ENCODE peak calls at places on chromosome 7, in six cellular contexts. X, R, P, A, O and S are unnamed samples.
A peak's percentile ranks its signal among the peaks of the same experiment; 100 is the strongest.

GRCh38 chr7:38374507-38374906 is 101.1 kb upstream of the TARP start:
- DNase-seq in X (no peak), R (no peak), P (peak; percentile 34), A (no peak), O (peak; percentile 38), S (peak; percentile 41)

GRCh38 chr7:77360104-77360503 is 56.0 kb downstream of the GSAP start:
- DNase-seq in X (no peak), R (no peak), P (no peak), A (no peak), O (no peak), S (no peak)

GRCh38 chr7:101594790-101595189 is 34.3 kb downstream of the MYL10 start:
- DNase-seq in X (peak; percentile 10), R (no peak), P (no peak), A (no peak), O (no peak), S (no peak)

GRCh38 chr7:17520941-17521340 is 222.5 kb downstream of the AHR start:
- DNase-seq in X (no peak), R (no peak), P (peak; percentile 49), A (no peak), O (no peak), S (no peak)

GRCh38 chr7:7454000-7454399 is 81.7 kb downstream of the COL28A1 start:
- DNase-seq in X (no peak), R (no peak), P (no peak), A (no peak), O (no peak), S (no peak)

GRCh38 chr7:155769701-155770100 is 42.6 kb downstream of the SHH start:
- DNase-seq in X (no peak), R (no peak), P (no peak), A (no peak), O (peak; percentile 46), S (no peak)

GRCh38 chr7:41418337-41418736 is 284.6 kb downstream of the INHBA start:
- DNase-seq in X (no peak), R (no peak), P (no peak), A (no peak), O (no peak), S (no peak)

GRCh38 chr7:620052-620451 is 100.4 kb upstream of the PDGFA start:
- DNase-seq in X (no peak), R (no peak), P (peak; percentile 88), A (no peak), O (peak; percentile 84), S (peak; percentile 29)

GRCh38 chr7:15015545-15016314 is 113.2 kb upstream of the DGKB start:
- DNase-seq in X (peak; percentile 86), R (peak; percentile 62), P (peak; percentile 49), A (peak; percentile 63), O (peak; percentile 71), S (peak; percentile 96)

GRCh38 chr7:15130666-15131541 is 228.4 kb upstream of the DGKB start:
- DNase-seq in X (no peak), R (no peak), P (peak; percentile 58), A (no peak), O (peak; percentile 62), S (no peak)

GRCh38 chr7:25069900-25070443 is 55.1 kb downstream of the CYCS start:
- DNase-seq in X (peak; percentile 59), R (peak; percentile 65), P (peak; percentile 88), A (no peak), O (peak; percentile 81), S (peak; percentile 84)

GRCh38 chr7:114084381-114085312 is 165.8 kb upstream of the PPP1R3A start:
- DNase-seq in X (peak; percentile 50), R (peak; percentile 49), P (no peak), A (no peak), O (peak; percentile 30), S (peak; percentile 69)

GRCh38 chr7:76262683-76263402 is 39.6 kb upstream of the HSPB1 start:
- DNase-seq in X (peak; percentile 84), R (peak; percentile 62), P (peak; percentile 60), A (peak; percentile 69), O (peak; percentile 69), S (peak; percentile 85)

GRCh38 chr7:140242057-140243031 is 65.6 kb upstream of the KDM7A start:
- DNase-seq in X (no peak), R (no peak), P (no peak), A (no peak), O (no peak), S (peak; percentile 93)

GRCh38 chr7:106484562-106484961 is 176.4 kb downstream of the CCDC71L start:
- DNase-seq in X (no peak), R (no peak), P (peak; percentile 23), A (no peak), O (peak; percentile 79), S (no peak)

GRCh38 chr7:151213826-151214225 is 3.5 kb upstream of the H2BK1 start:
- DNase-seq in X (no peak), R (no peak), P (no peak), A (no peak), O (no peak), S (no peak)

GRCh38 chr7:45177801-45178200 is 20.2 kb downstream of the RAMP3 start:
- DNase-seq in X (no peak), R (no peak), P (no peak), A (no peak), O (no peak), S (no peak)

GRCh38 chr7:97064972-97065587 is 40.4 kb upstream of the DLX5 start:
- DNase-seq in X (no peak), R (peak; percentile 54), P (peak; percentile 58), A (no peak), O (peak; percentile 48), S (peak; percentile 64)

GRCh38 chr7:139038691-139039090 is 2.8 kb upstream of the ZC3HAV1L start:
- DNase-seq in X (no peak), R (no peak), P (no peak), A (no peak), O (no peak), S (no peak)

GRCh38 chr7:44386139-44386913 is 60.9 kb upstream of the CAMK2B start:
- DNase-seq in X (peak; percentile 13), R (no peak), P (peak; percentile 24), A (no peak), O (no peak), S (no peak)

GRCh38 chr7:68420342-68420750 is 1177.9 kb upstream of the AUTS2 start:
- DNase-seq in X (no peak), R (no peak), P (no peak), A (no peak), O (no peak), S (no peak)

GRCh38 chr7:96786261-96786997 is 76.8 kb upstream of the SEM1 start:
- DNase-seq in X (peak; percentile 59), R (no peak), P (no peak), A (peak; percentile 27), O (no peak), S (peak; percentile 62)

GRCh38 chr7:151724920-151725584 is 151.9 kb downstream of the PRKAG2 start:
- DNase-seq in X (no peak), R (no peak), P (no peak), A (no peak), O (no peak), S (no peak)

GRCh38 chr7:11195502-11195901 is 221.8 kb downstream of the PHF14 start:
- DNase-seq in X (no peak), R (no peak), P (no peak), A (no peak), O (no peak), S (peak; percentile 68)

GRCh38 chr7:17680026-17680425 is 260.3 kb downstream of the SNX13 start:
- DNase-seq in X (no peak), R (peak; percentile 69), P (peak; percentile 83), A (no peak), O (peak; percentile 91), S (peak; percentile 75)

GRCh38 chr7:7745258-7745657 is 26.9 kb upstream of the RPA3 start:
- DNase-seq in X (no peak), R (no peak), P (no peak), A (no peak), O (no peak), S (no peak)

DNA sequence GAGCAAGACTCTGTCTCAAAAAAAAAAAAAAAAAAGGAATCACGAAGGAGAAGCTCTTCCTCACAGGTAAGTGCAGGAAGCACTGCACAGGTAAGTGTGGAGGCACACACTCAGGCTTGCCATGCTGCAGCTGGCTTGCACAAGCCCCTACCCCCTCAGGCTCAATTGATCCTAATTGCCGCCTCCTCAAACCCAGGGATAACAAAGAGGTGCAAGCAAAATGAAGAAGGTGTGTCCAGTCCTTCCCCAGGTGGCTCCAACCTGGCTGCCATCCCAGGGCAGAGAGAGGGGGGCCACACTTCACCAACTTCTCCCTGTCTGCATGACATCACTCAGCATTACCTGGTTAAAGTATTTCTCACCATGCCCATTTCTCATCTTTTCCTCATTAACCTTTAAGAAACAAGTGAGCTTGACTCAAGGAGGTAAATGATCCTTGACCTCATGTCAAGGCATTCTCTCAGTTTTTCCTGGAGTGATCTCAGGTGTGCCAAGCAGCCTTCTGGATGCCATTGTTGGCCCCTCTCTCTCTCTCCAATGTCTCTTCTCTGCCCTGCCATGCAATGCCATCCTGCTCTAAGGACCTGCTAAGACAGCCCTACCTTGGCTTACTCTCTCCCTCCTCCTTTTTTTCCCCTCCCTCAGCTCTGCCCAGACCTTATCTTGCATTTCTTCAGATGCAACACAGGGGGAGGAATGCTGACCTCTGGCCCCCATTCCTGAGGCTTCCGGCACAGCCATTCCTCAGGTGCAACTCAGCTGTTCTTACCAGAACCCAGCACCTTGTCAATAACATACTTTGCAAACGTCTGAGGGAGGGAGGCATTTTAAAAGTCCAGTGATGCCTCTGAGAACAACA is 13.1 kb upstream of the TRPV6 start:
- DNase-seq in X (no peak), R (no peak), P (no peak), A (no peak), O (no peak), S (peak; percentile 31)
- H4K8ac ChIP-seq in X (peak overlapping the region; percentile 46), R (no peak overlapping the region), P (no peak overlapping the region), A (no peak overlapping the region), O (no peak overlapping the region), S (no peak overlapping the region)

DNA sequence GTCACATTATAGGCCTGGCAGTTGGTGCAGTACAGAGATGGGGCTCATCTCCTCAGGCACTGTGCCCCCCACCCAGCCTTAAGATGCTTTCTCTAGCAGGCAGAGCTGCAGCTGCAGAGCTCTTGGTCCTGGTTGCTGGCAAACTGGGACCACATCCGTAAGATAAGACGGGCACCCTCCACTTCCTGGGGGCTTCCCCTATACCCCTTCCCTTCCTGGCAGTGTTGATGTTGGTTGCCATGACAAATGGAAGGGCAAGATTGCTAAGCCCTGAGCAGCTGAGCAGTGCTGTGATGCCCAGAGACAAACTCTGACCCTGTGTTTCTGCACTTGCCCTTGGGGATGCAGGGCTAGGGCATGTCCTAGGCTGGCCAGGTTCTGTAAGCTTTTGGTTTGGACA is 103.4 kb upstream of the ANLN start:
- DNase-seq in X (no peak), R (no peak), P (no peak), A (no peak), O (no peak), S (no peak)
- H3K27ac ChIP-seq in X (no peak overlapping the region), R (no peak overlapping the region), P (no peak overlapping the region), A (no peak overlapping the region), O (no peak overlapping the region), S (no peak overlapping the region)

GRCh38 chr7:85608804-85609203 is 421.9 kb upstream of the SEMA3D start:
- DNase-seq in X (no peak), R (no peak), P (no peak), A (no peak), O (no peak), S (no peak)

GRCh38 chr7:85619236-85619635 is 432.4 kb upstream of the SEMA3D start:
- DNase-seq in X (no peak), R (no peak), P (no peak), A (no peak), O (no peak), S (no peak)

GRCh38 chr7:85612514-85612913 is 425.7 kb upstream of the SEMA3D start:
- DNase-seq in X (no peak), R (no peak), P (no peak), A (no peak), O (no peak), S (no peak)

GRCh38 chr7:85614684-85615083 is 427.8 kb upstream of the SEMA3D start:
- DNase-seq in X (no peak), R (no peak), P (no peak), A (no peak), O (no peak), S (no peak)
- H3K23ac ChIP-seq in X (no peak overlapping the region), R (no peak overlapping the region), P (no peak overlapping the region), A (no peak overlapping the region), O (no peak overlapping the region), S (no peak overlapping the region)

GRCh38 chr7:143380646-143381426 is at the start of gene ZYX:
- DNase-seq in X (peak; percentile 96), R (peak; percentile 87), P (peak; percentile 95), A (peak; percentile 87), O (peak; percentile 96), S (peak; percentile 98)
- H4K8ac ChIP-seq in X (no peak within 1 kb of the TSS), R (no peak within 1 kb of the TSS), P (peak within 1 kb of the TSS; percentile 93), A (peak within 1 kb of the TSS; percentile 91), O (peak within 1 kb of the TSS; percentile 98), S (peak within 1 kb of the TSS; percentile 77)